ENCODE peak calls at places on chromosomes 12 and 14, in eight cellular contexts. B is activated CD4-positive, alpha-beta T cell treated with anti-CD3 and anti-CD28 coated beads, Interleukin-2, amount 50 U/mL, for 24 hours; U is activated B cell treated with CpG ODN at 0.5 μM for 24 hours; L is dermis blood vessel endothelial cell; K is AG10803; W is NCI-H1092 treated with DMSO at 0.1 percent for 48 hours; J is astrocyte; G is right cardiac atrium. Z is an unnamed sample.

GRCh38 chr14:54177861-54178591 is 218.8 kb upstream of the CDKN3 start:
- DNase-seq in B (no peak), L (peak), J (peak), G (no peak), W (peak), K (no peak), U (no peak), Z (no peak)

GRCh38 chr12:30990316-30990715 is 63.8 kb downstream of the TSPAN11 start:
- DNase-seq in L (no peak), J (no peak), K (no peak), W (no peak), B (no peak), U (no peak), G (no peak), Z (no peak)

GRCh38 chr14:95841680-95842079 is 35.0 kb upstream of the TUNAR start:
- DNase-seq in B (no peak), L (no peak), U (no peak), G (no peak), W (no peak), J (no peak), K (no peak), Z (no peak)

GRCh38 chr12:19833775-19834501 is 394.6 kb downstream of the AEBP2 start:
- DNase-seq in W (no peak), L (no peak), B (peak), U (no peak), K (peak), G (no peak), J (peak), Z (no peak)

GRCh38 chr14:99199854-99200653 is 71.9 kb downstream of the BCL11B start:
- DNase-seq in G (no peak), U (no peak), L (no peak), W (no peak), B (no peak), K (peak), J (no peak), Z (no peak)

GRCh38 chr14:32367501-32367900 is 38.4 kb downstream of the AKAP6 start:
- DNase-seq in G (no peak), J (peak), L (no peak), B (no peak), U (no peak), W (no peak), K (no peak), Z (no peak)

GRCh38 chr14:75514673-75515630 is 7.3 kb upstream of the BATF start:
- DNase-seq in L (peak), G (peak), U (peak), W (no peak), K (no peak), B (no peak), J (no peak), Z (no peak)

GRCh38 chr12:57611116-57611809 is at the start of gene ARHGEF25:
- DNase-seq in U (no peak), B (no peak), J (no peak), L (no peak), G (peak), W (peak), K (peak), Z (peak)

Z was measured in NCI-H526 treated with DMSO at 0.1 percent for 48 hours.